ENCODE peak calls at places on chromosome 18, in six cellular contexts. Z is Caco-2, Y is pancreas, D is astrocyte of the cerebellum, H is nephron progenitor cell, E is fibroblast of lung. W is an unnamed sample.
A peak's percentile ranks its signal among the peaks of the same experiment; 100 is the strongest.

GRCh38 chr18:31789409-31789808 is 28.7 kb upstream of the SLC25A52 start:
- DNase-seq in H (no peak), D (no peak), Z (no peak), Y (no peak), E (no peak), W (no peak)

GRCh38 chr18:3585656-3586509 is 135.9 kb downstream of the TGIF1 start:
- DNase-seq in Z (peak; percentile 85), H (peak; percentile 83), E (peak; percentile 67), Y (peak; percentile 79), D (peak; percentile 62), W (peak; percentile 71)

GRCh38 chr18:7663305-7664023 is 96.3 kb downstream of the PTPRM start:
- DNase-seq in H (no peak), Y (no peak), E (peak; percentile 5), Z (no peak), D (no peak), W (no peak)

GRCh38 chr18:26863921-26864497 is 1.5 kb downstream of the AQP4 start:
- DNase-seq in H (no peak), D (no peak), E (no peak), Y (no peak), Z (no peak), W (no peak)

GRCh38 chr18:76459687-76460350 is 35.2 kb downstream of the ZNF516 start:
- DNase-seq in H (no peak), E (peak; percentile 100), Y (peak; percentile 60), D (peak; percentile 100), Z (no peak), W (peak; percentile 100)

GRCh38 chr18:76886112-76886511 is 63.8 kb downstream of the ZNF236 start:
- DNase-seq in H (no peak), Z (no peak), Y (no peak), D (no peak), E (no peak), W (no peak)

GRCh38 chr18:70263336-70263735 is 25.5 kb upstream of the SOCS6 start:
- DNase-seq in D (no peak), Y (no peak), E (no peak), H (no peak), Z (no peak), W (no peak)

GRCh38 chr18:10912790-10913560 is 236.4 kb downstream of the PIEZO2 start:
- DNase-seq in E (peak; percentile 91), D (peak; percentile 88), Y (no peak), H (no peak), Z (no peak), W (peak; percentile 8)

GRCh38 chr18:13527730-13528129 is 198.6 kb downstream of the FAM210A start:
- DNase-seq in D (no peak), E (no peak), Z (no peak), H (no peak), Y (no peak), W (no peak)

GRCh38 chr18:35276276-35276675 is 13.8 kb downstream of the ZSCAN30 start:
- DNase-seq in Z (no peak), E (no peak), H (no peak), D (no peak), Y (no peak), W (no peak)

GRCh38 chr18:25815659-25816058 is 274.8 kb downstream of the SS18 start:
- DNase-seq in Y (no peak), H (no peak), E (peak; percentile 32), D (no peak), Z (no peak), W (no peak)

GRCh38 chr18:9808190-9808529 is 77.6 kb upstream of the TXNDC2 start:
- DNase-seq in H (no peak), Z (no peak), D (no peak), E (no peak), Y (no peak), W (no peak)

DNA sequence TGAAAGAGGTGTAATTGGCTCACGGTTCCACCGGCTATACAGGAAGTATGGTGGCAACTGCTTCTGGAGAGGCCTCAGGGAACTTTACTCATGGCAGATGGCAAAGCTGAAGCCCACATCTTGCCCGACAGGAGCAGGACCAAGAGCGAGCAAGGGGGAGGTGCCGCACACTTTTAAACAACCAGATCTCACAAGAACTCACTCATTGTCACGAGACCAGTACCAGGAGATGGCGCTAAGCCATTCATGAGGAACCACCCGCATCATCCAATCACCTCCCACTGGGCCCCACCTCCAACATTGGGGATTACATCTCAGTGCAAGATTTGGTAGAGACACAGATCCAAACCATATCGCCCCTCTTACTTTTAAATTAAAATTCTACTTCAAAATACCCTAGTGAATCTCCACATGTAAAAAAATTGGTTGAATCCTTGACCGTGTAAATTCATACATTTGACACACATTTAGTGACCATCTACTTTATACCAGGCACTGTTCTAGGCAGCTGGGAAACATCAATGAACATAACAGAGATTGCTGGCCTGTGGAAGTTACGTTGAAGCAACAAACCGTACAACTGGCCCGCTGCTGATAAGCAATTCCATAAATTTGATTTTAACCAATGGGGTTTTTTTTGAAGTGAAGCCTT is 87.6 kb downstream of the ALPK2 start:
- DNase-seq in E (peak; percentile 32), Z (no peak), H (no peak), D (no peak), Y (no peak), W (peak; percentile 11)
- TF ChIP-seq CTCF in E (no peak), Z (no peak), H (no peak), D (no peak), Y (no peak), W (peak; percentile 67)

GRCh38 chr18:22570492-22570891 is 152.8 kb upstream of the CTAGE1 start:
- DNase-seq in Y (no peak), D (no peak), Z (peak; percentile 24), H (no peak), E (no peak), W (no peak)
- TF ChIP-seq CTCF in Y (no peak), D (no peak), Z (peak; percentile 26), H (no peak), E (no peak), W (peak; percentile 18)

GRCh38 chr18:51275712-51276473 is 78.4 kb upstream of the MEX3C start:
- DNase-seq in H (no peak), E (peak; percentile 4), Z (no peak), D (peak; percentile 12), Y (no peak), W (no peak)

GRCh38 chr18:51273435-51273834 is 76.0 kb upstream of the MEX3C start:
- DNase-seq in H (no peak), Y (no peak), D (no peak), E (no peak), Z (no peak), W (no peak)

GRCh38 chr18:51279367-51279984 is 82.0 kb upstream of the MEX3C start:
- DNase-seq in E (no peak), H (no peak), D (no peak), Z (peak; percentile 64), Y (no peak), W (no peak)

DNA sequence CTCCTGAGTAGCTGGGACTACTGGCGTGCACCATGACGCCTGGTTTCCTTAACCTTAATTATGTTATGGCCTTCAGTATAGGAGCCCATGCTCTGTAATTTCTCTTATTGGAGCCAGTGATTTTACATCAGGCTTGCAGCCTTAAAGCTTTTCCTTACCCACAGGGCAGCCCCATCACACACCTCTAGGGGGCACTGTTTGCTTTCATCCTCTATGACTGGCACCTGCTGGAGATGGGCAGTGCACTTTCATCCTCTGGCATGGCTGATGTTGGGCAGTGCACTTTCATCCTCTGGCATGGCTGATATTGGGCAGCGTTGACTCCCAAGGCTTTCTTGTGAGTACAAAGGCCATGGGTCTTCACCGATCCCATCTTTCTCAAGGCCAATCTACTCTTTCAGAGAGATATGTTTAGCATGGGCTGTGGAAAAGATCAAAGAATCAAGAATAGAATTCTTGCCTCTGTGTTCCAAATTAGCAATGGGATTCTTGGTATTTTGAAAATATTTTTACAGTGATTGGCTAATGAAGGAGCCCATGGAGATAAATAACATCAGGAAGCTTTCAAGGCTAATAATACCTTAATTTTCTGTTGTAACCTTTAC is 80.7 kb upstream of the MEX3C start:
- DNase-seq in H (peak; percentile 60), E (no peak), D (no peak), Z (peak; percentile 37), Y (no peak), W (no peak)
- TF ChIP-seq CTCF in H (peak; percentile 67), E (no peak), D (peak; percentile 56), Z (peak; percentile 29), Y (peak; percentile 43), W (peak; percentile 51)

DNA sequence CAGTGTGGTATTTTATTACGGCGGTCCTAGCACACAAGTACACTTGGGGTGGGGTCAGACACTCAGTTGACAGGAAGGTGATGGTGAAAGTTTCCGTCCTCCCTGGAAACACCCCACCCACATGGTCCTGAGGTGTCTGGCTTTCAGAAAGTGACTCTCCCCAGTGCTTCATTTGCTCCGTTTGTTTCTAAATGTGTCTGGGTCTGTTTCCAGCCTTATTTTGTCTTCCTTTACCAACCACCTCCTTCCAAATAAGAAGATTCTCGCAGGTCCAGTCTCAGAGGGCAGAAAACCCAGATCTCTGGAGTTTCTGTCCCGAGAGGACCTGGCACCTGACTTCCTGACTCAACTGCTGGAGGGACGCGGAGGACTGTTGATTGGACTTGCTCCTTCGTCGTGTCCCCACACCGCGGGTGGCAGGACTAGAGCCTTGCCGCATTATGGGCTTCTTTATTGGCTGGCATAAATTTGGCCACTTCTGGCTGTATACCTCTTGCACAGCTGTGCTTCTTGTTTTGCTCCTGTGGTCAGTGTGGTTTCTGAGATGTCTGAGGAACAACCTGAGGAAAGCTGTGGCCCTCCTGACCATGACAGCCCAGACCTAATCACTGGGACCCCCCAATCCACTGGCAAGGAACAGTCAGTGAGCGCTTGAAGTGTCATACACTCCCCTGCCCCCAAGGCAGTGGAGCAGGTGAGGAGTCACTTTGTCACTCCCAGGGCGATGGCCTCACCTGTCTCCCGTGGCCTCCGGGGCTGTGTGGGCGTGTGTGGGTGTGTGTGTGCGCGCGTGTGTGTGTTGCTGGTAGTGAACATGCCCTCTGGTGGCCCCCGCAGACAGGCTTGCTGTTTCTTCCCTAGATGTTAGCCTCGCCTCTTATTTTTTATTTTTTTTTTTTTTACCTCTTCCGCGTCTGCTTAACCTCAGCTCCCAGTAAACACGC is 45.6 kb downstream of the MEX3C start:
- DNase-seq in Z (peak; percentile 2), H (no peak), D (no peak), E (no peak), Y (no peak), W (no peak)
- TF ChIP-seq CTCF in Z (no peak), H (no peak), D (no peak), E (no peak), Y (no peak), W (no peak)